ENCODE peak calls at places on chromosomes 6 and 20, in five cellular contexts. A is stimulated activated naive B cell treated with anti-CD40 and anti-IgM and Interleukin-4, amounts not matched to agents 10 μg/mL and 1 μg/mL and 100 μg/mL, for 72 hours; E is ovary; F is T-helper 1 cell; I is H7. B is an unnamed sample.

GRCh38 chr6:111011360-111012142 is 29.7 kb downstream of the RPF2 start:
- DNase-seq in A (no peak), E (no peak), I (peak; percentile 70), F (no peak), B (no peak)

GRCh38 chr6:114061116-114061515 is 90.2 kb upstream of the HDAC2 start:
- DNase-seq in F (no peak), E (no peak), I (no peak), A (no peak), B (no peak)

GRCh38 chr20:41635158-41635557 is 17.0 kb upstream of the CHD6 start:
- DNase-seq in F (no peak), E (no peak), I (no peak), A (no peak), B (no peak)

GRCh38 chr20:46260480-46260879 is 47.8 kb downstream of the CDH22 start:
- DNase-seq in F (no peak), A (no peak), I (no peak), E (no peak), B (no peak)

GRCh38 chr20:16178671-16179070 is 394.6 kb downstream of the KIF16B start:
- DNase-seq in E (no peak), A (no peak), I (no peak), F (no peak), B (no peak)

GRCh38 chr20:3059489-3059888 is 11.9 kb upstream of the OXT start:
- DNase-seq in E (no peak), A (no peak), I (no peak), F (no peak), B (no peak)

GRCh38 chr20:36819662-36820061 is 46.1 kb upstream of the DSN1 start:
- DNase-seq in I (peak; percentile 69), A (no peak), F (no peak), E (no peak), B (no peak)

GRCh38 chr6:37456816-37457560 is 24.0 kb downstream of the CMTR1 start:
- DNase-seq in I (no peak), F (no peak), A (no peak), E (peak; percentile 63), B (no peak)

GRCh38 chr6:159180001-159180400 is 10.8 kb downstream of the FNDC1 start:
- DNase-seq in E (no peak), A (no peak), I (no peak), F (no peak), B (no peak)

GRCh38 chr20:61186771-61187170 is 65.3 kb upstream of the CDH4 start:
- DNase-seq in F (no peak), A (no peak), I (no peak), E (no peak), B (no peak)

GRCh38 chr6:52839124-52840055 is 1.2 kb downstream of the GSTA5 start:
- DNase-seq in I (peak; percentile 71), E (no peak), A (peak; percentile 16), F (peak; percentile 21), B (peak; percentile 15)

GRCh38 chr20:39903806-39904205 is 785.2 kb downstream of the MAFB start:
- DNase-seq in F (no peak), E (no peak), A (no peak), I (no peak), B (no peak)

GRCh38 chr6:41462033-41462432 is 84.1 kb upstream of the FOXP4 start:
- DNase-seq in F (no peak), I (no peak), A (no peak), E (peak; percentile 15), B (no peak)

GRCh38 chr20:38604873-38605303 is 3.3 kb downstream of the ARHGAP40 start:
- DNase-seq in E (no peak), A (no peak), I (no peak), F (no peak), B (no peak)

GRCh38 chr6:9704989-9705388 is 709.9 kb downstream of the TFAP2A start:
- DNase-seq in A (no peak), F (no peak), I (no peak), E (no peak), B (no peak)

GRCh38 chr20:35621560-35621946 is 5.9 kb downstream of the SPAG4 start:
- DNase-seq in I (peak; percentile 57), A (no peak), E (no peak), F (no peak), B (no peak)

GRCh38 chr6:146879406-146880117 is 280.8 kb downstream of the ADGB start:
- DNase-seq in F (no peak), E (no peak), I (no peak), A (no peak), B (no peak)

GRCh38 chr6:90217621-90218496 is 78.8 kb downstream of the BACH2 start:
- DNase-seq in E (no peak), A (no peak), I (no peak), F (peak; percentile 35), B (peak; percentile 35)

GRCh38 chr6:90739802-90740201 is 152.9 kb upstream of the MAP3K7 start:
- DNase-seq in A (no peak), F (no peak), E (no peak), I (no peak), B (no peak)

GRCh38 chr20:47950557-47951283 is 165.4 kb upstream of the SULF2 start:
- DNase-seq in E (no peak), I (no peak), A (no peak), F (no peak), B (no peak)

GRCh38 chr6:112562348-112563220 is 215.5 kb downstream of the RFPL4B start:
- DNase-seq in I (no peak), F (no peak), E (peak; percentile 47), A (no peak), B (no peak)

GRCh38 chr6:106197441-106197840 is 111.3 kb downstream of the PRDM1 start:
- DNase-seq in I (no peak), F (no peak), E (no peak), A (no peak), B (no peak)

GRCh38 chr6:33602180-33602579 is 18.9 kb upstream of the ITPR3 start:
- DNase-seq in A (no peak), F (no peak), E (no peak), I (no peak), B (no peak)

GRCh38 chr20:37386505-37387201 is 40.7 kb downstream of the SRC start:
- DNase-seq in A (no peak), E (peak; percentile 31), F (no peak), I (peak; percentile 42), B (no peak)

GRCh38 chr6:130435181-130435580 is 69.4 kb downstream of the TMEM200A start:
- DNase-seq in E (no peak), I (no peak), F (no peak), A (no peak), B (no peak)

GRCh38 chr20:3470208-3470626 is 601 bp upstream of the ATRN start:
- DNase-seq in E (no peak), A (no peak), I (no peak), F (no peak), B (no peak)

GRCh38 chr6:106056060-106056737 is 29.9 kb upstream of the PRDM1 start:
- DNase-seq in I (no peak), E (no peak), A (no peak), F (no peak), B (no peak)

GRCh38 chr6:41442800-41443501 is 103.2 kb upstream of the FOXP4 start:
- DNase-seq in F (no peak), A (no peak), E (peak; percentile 87), I (peak; percentile 95), B (no peak)

GRCh38 chr6:101163611-101164010 is 229.9 kb upstream of the GRIK2 start:
- DNase-seq in E (no peak), A (no peak), I (peak; percentile 13), F (no peak), B (no peak)

B was measured in CD8-positive, alpha-beta T cell.